ENCODE peak calls at places on chromosomes 5 and 9, in four cellular contexts. M, H, N and Z are unnamed samples.

GRCh38 chr5:33228149-33228548 is 212.6 kb upstream of the TARS1 start:
- DNase-seq in M (no peak), N (no peak), H (no peak), Z (no peak)

GRCh38 chr9:69044226-69045219 is 9.0 kb downstream of the FXN start:
- DNase-seq in N (no peak), M (no peak), H (no peak), Z (no peak)

GRCh38 chr5:36206913-36207312 is 34.8 kb downstream of the NADK2 start:
- DNase-seq in M (no peak), N (no peak), H (no peak), Z (no peak)

GRCh38 chr9:100472725-100473261 is at the start of gene TMEFF1:
- DNase-seq in H (peak), N (peak), M (no peak), Z (peak)

GRCh38 chr5:148393390-148393741 is 9.6 kb downstream of the FBXO38 start:
- DNase-seq in H (peak), N (no peak), M (no peak), Z (no peak)

GRCh38 chr5:124474821-124475220 is 271.6 kb downstream of the ZNF608 start:
- DNase-seq in M (no peak), H (no peak), N (no peak), Z (no peak)

GRCh38 chr5:94901071-94901979 is 282.9 kb downstream of the SLF1 start:
- DNase-seq in H (no peak), N (no peak), M (peak), Z (no peak)

GRCh38 chr5:128546658-128547281 is 8.7 kb upstream of the FBN2 start:
- DNase-seq in M (no peak), H (no peak), N (no peak), Z (no peak)

GRCh38 chr5:141330299-141331080 is at the start of gene PCDHGA1:
- DNase-seq in N (peak), M (no peak), H (peak), Z (peak)

GRCh38 chr9:76876098-76876497 is 29.8 kb downstream of the PRUNE2 start:
- DNase-seq in N (no peak), M (no peak), H (no peak), Z (no peak)

GRCh38 chr5:147887925-147888324 is 9.4 kb downstream of the SCGB3A2 start:
- DNase-seq in N (no peak), H (no peak), M (no peak), Z (no peak)

GRCh38 chr5:96662725-96663513 is 743 bp downstream of the CAST start:
- DNase-seq in M (peak), H (peak), N (peak), Z (peak)

GRCh38 chr9:78118742-78119473 is 87.3 kb upstream of the GNAQ start:
- DNase-seq in M (peak), N (no peak), H (no peak), Z (no peak)

GRCh38 chr5:40649493-40650030 is 30.2 kb upstream of the PTGER4 start:
- DNase-seq in M (no peak), H (no peak), N (no peak), Z (no peak)

GRCh38 chr9:4894076-4894475 is 91.0 kb upstream of the JAK2 start:
- DNase-seq in M (no peak), H (no peak), N (no peak), Z (no peak)

GRCh38 chr9:71758785-71759184 is 9.5 kb downstream of the CEMIP2 start:
- DNase-seq in M (no peak), N (peak), H (peak), Z (no peak)

GRCh38 chr5:9698125-9698848 is 68.1 kb upstream of the TAS2R1 start:
- DNase-seq in N (no peak), M (no peak), H (no peak), Z (no peak)

GRCh38 chr9:74570879-74571512 is 73.9 kb downstream of the RORB start:
- DNase-seq in H (peak), N (peak), M (no peak), Z (peak)

GRCh38 chr5:69341520-69342161 is 9.0 kb upstream of the CCDC125 start:
- DNase-seq in M (no peak), H (no peak), N (no peak), Z (no peak)

GRCh38 chr9:69882998-69883565 is 62.5 kb downstream of the CFAP95 start:
- DNase-seq in H (no peak), N (no peak), M (no peak), Z (no peak)

GRCh38 chr9:97529363-97530076 is 28.1 kb downstream of the TMOD1 start:
- DNase-seq in M (peak), N (no peak), H (no peak), Z (no peak)

GRCh38 chr5:148620696-148621095 is 33.6 kb downstream of the HTR4 start:
- DNase-seq in H (no peak), M (no peak), N (peak), Z (no peak)

GRCh38 chr9:70601000-70601929 is 186.8 kb upstream of the KLF9 start:
- DNase-seq in M (no peak), N (no peak), H (peak), Z (no peak)

GRCh38 chr5:107869459-107870115 is 198.8 kb upstream of the EFNA5 start:
- DNase-seq in M (no peak), N (no peak), H (no peak), Z (no peak)

GRCh38 chr5:177035982-177036381 is 13.5 kb downstream of the ZNF346 start:
- DNase-seq in M (no peak), N (no peak), H (no peak), Z (no peak)

GRCh38 chr9:134895849-134896833 is 15.5 kb downstream of the FCN2 start:
- DNase-seq in H (no peak), N (no peak), M (no peak), Z (peak)

DNA sequence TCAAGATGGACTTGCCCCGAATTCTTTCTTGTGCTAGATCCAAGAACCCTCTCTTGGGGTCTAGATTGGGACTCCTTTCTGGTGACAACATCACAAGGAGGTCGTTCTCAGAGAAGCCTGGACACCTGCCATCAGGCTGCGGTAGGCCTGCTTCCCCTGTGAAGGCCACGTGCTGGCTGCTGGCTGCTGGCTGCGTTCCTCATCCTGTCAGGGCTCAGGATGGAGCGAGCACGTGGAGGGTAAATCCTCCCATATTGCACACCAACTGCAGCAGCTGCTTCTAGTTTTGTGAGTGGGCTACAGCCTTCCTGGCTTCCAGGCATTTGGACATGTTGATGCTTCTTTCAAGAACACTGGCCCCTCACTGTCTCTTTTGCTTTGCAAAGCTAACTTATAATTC is 95.6 kb downstream of the HSPA4 start:
- DNase-seq in M (no peak), N (no peak), H (no peak), Z (no peak)
- TF ChIP-seq FOXM1 in M (no peak), N (no peak), H (no peak), Z (no peak)

GRCh38 chr9:34514401-34514800 is 8.4 kb downstream of the ENHO start:
- DNase-seq in M (no peak), H (no peak), N (no peak), Z (no peak)

GRCh38 chr9:34514816-34515215 is 8.0 kb downstream of the ENHO start:
- DNase-seq in M (no peak), H (no peak), N (no peak), Z (no peak)

GRCh38 chr9:34515959-34516358 is 6.8 kb downstream of the ENHO start:
- DNase-seq in M (no peak), H (no peak), N (no peak), Z (no peak)

GRCh38 chr9:34512131-34513078 is 10.4 kb downstream of the ENHO start:
- DNase-seq in H (peak), N (no peak), M (no peak), Z (no peak)

GRCh38 chr9:34513567-34514214 is 9.1 kb downstream of the ENHO start:
- DNase-seq in M (no peak), N (no peak), H (no peak), Z (peak)
- TF ChIP-seq FOXK2 in M (no peak), N (no peak), H (no peak), Z (no peak)

GRCh38 chr5:178788381-178789085 is 58.1 kb upstream of the ZNF354A start:
- DNase-seq in H (no peak), N (no peak), M (no peak), Z (no peak)
- TF ChIP-seq FOXM1 in H (no peak), N (no peak), M (no peak), Z (no peak)

GRCh38 chr9:11038366-11038765 is 425.6 kb upstream of the PTPRD start:
- DNase-seq in M (no peak), H (no peak), N (no peak), Z (no peak)
- TF ChIP-seq FOXK2 in M (no peak), H (no peak), N (no peak), Z (no peak)

GRCh38 chr9:127931092-127931881 is 710 bp upstream of the PIP5KL1 start:
- DNase-seq in H (peak), N (peak), M (no peak), Z (peak)
- TF ChIP-seq FOXM1 in H (no peak), N (no peak), M (no peak), Z (no peak)